ENCODE peak calls at places on chromosomes 11 and 22, in ten cellular contexts. C is lung; K is prostate gland; M is left ventricle myocardium inferior; G is CD8-positive, alpha-beta memory T cell; B is vagina; D is AG04450; O is caudate nucleus; H is PC-9; N is A549. F is an unnamed sample.

GRCh38 chr11:58179648-58180047 is 9.2 kb upstream of the OR9Q2 start:
- DNase-seq in H (no peak), N (no peak), D (no peak), C (no peak), O (no peak), G (no peak), K (no peak), M (peak), B (no peak), F (no peak)

GRCh38 chr11:70674605-70675004 is 276.3 kb downstream of the CTTN start:
- DNase-seq in C (no peak), B (no peak), M (no peak), H (no peak), G (no peak), N (no peak), D (no peak), K (no peak), O (no peak), F (no peak)

GRCh38 chr22:43859621-43860020 is 2.7 kb downstream of the SULT4A1 start:
- DNase-seq in H (no peak), M (no peak), K (no peak), C (no peak), N (no peak), D (no peak), B (no peak), G (no peak), O (no peak), F (peak)

GRCh38 chr22:19057539-19057938 is 64.7 kb downstream of the DGCR2 start:
- DNase-seq in G (no peak), C (no peak), M (no peak), H (no peak), N (no peak), B (peak), O (no peak), K (no peak), D (no peak), F (peak)

GRCh38 chr11:33258631-33259184 is 1.5 kb downstream of the HIPK3 start:
- DNase-seq in O (no peak), B (peak), N (no peak), H (no peak), G (no peak), M (no peak), D (no peak), C (no peak), K (peak), F (peak)

GRCh38 chr22:50220603-50221409 is 20.0 kb downstream of the SELENOO start:
- DNase-seq in N (no peak), B (no peak), M (no peak), C (no peak), D (no peak), K (no peak), H (no peak), O (no peak), G (no peak), F (peak)

GRCh38 chr11:43517518-43517917 is 158.8 kb downstream of the TTC17 start:
- DNase-seq in C (no peak), N (no peak), K (no peak), M (no peak), D (no peak), H (no peak), B (no peak), G (no peak), O (no peak), F (no peak)

GRCh38 chr22:19174106-19175025 is 4.2 kb downstream of the SLC25A1 start:
- DNase-seq in H (peak), N (no peak), D (no peak), B (no peak), M (no peak), O (no peak), G (no peak), K (no peak), C (no peak), F (peak)

GRCh38 chr11:128039140-128040021 is 548.0 kb downstream of the ETS1 start:
- DNase-seq in B (no peak), M (no peak), H (no peak), K (peak), D (no peak), C (peak), N (no peak), O (no peak), G (peak), F (no peak)

GRCh38 chr11:119509969-119510401 is 87.0 kb upstream of the THY1 start:
- DNase-seq in B (no peak), N (no peak), G (no peak), O (no peak), C (no peak), H (peak), D (peak), M (peak), K (no peak), F (peak)

GRCh38 chr22:35616043-35616442 is 1.1 kb downstream of the MB start:
- DNase-seq in M (no peak), H (no peak), D (no peak), O (no peak), B (no peak), K (no peak), G (no peak), C (no peak), N (no peak), F (no peak)

GRCh38 chr22:21837184-21837979 is 30.1 kb downstream of the MAPK1 start:
- DNase-seq in K (no peak), H (peak), D (peak), G (no peak), B (no peak), C (no peak), M (no peak), O (no peak), N (peak), F (no peak)

GRCh38 chr22:33404723-33405122 is 346.5 kb upstream of the SYN3 start:
- DNase-seq in B (no peak), N (no peak), H (no peak), D (no peak), M (no peak), C (no peak), K (no peak), O (no peak), G (no peak), F (no peak)

GRCh38 chr11:2396471-2396870 is 4.1 kb upstream of the TSSC4 start:
- DNase-seq in O (no peak), B (no peak), N (no peak), K (no peak), D (no peak), C (no peak), H (no peak), G (no peak), M (no peak), F (no peak)

GRCh38 chr11:6655020-6655789 is 404 bp downstream of the DCHS1 start:
- DNase-seq in C (no peak), O (no peak), M (no peak), G (no peak), K (no peak), N (no peak), D (no peak), B (no peak), H (no peak), F (peak)

GRCh38 chr22:40878937-40879336 is 17.0 kb upstream of the DNAJB7 start:
- DNase-seq in M (no peak), H (no peak), C (no peak), G (no peak), K (no peak), B (no peak), N (no peak), O (no peak), D (no peak), F (no peak)

GRCh38 chr22:25668437-25668836 is 73.6 kb upstream of the MYO18B start:
- DNase-seq in M (no peak), B (no peak), H (no peak), C (peak), K (no peak), N (no peak), O (no peak), D (no peak), G (no peak), F (no peak)

GRCh38 chr11:70783356-70783755 is 385.0 kb downstream of the CTTN start:
- DNase-seq in B (no peak), N (no peak), M (no peak), G (no peak), H (no peak), O (no peak), D (no peak), C (no peak), K (no peak), F (no peak)

GRCh38 chr11:130546901-130547694 is 98.7 kb downstream of the ADAMTS15 start:
- DNase-seq in C (no peak), H (no peak), B (no peak), M (no peak), N (no peak), G (no peak), O (no peak), D (no peak), K (no peak), F (no peak)

GRCh38 chr11:130546438-130546837 is 98.0 kb downstream of the ADAMTS15 start:
- DNase-seq in D (no peak), O (no peak), M (no peak), H (no peak), G (no peak), N (no peak), K (no peak), B (no peak), C (no peak), F (no peak)

GRCh38 chr11:130549393-130549999 is 101.1 kb downstream of the ADAMTS15 start:
- DNase-seq in O (no peak), D (no peak), C (no peak), H (no peak), K (no peak), N (no peak), G (no peak), B (no peak), M (no peak), F (no peak)

GRCh38 chr11:130548491-130548833 is 100.0 kb downstream of the ADAMTS15 start:
- DNase-seq in G (no peak), K (no peak), M (no peak), B (no peak), H (no peak), O (no peak), D (no peak), C (no peak), N (no peak), F (no peak)

DNA sequence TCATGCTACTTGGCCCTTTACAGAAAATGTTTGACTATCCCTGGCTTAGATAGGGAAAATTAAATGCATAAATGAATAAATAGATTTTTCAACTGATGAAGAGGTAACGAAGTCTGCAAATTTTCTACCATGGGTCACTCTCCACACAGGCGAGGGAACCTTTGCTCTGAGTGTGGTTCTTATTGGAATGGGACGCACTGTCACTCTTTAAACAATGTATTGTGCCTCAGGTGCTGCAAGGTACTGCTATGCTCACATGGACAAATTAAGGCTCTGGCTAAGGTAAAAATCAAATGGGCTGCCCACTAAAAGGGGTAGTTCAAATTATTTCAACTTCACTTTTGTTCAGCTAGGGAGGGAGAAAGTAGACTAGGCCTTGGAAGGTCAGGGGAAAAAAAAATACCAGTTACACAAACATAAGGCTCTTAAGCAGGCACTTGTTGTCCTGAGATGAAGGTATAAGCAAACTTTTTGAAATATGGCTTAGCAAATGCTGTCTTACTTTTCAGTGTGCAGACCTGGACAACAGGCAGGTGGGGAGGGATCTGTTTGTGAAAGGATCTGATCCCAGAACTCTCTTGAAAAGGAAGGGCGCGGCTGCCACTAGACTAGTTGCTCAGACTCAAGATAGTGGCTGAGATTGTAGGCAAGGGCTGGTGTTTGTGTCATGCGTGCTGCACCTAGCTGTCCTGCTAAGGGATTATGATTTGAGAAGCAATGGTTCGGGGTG is 99.5 kb downstream of the ADAMTS15 start:
- DNase-seq in B (no peak), D (no peak), G (no peak), K (no peak), H (no peak), O (no peak), N (no peak), C (no peak), M (no peak), F (no peak)
- H3K27ac ChIP-seq in B (no peak), D (no peak), G (no peak), K (no peak), H (no peak), O (no peak), N (no peak), C (peak), M (no peak), F (no peak)

DNA sequence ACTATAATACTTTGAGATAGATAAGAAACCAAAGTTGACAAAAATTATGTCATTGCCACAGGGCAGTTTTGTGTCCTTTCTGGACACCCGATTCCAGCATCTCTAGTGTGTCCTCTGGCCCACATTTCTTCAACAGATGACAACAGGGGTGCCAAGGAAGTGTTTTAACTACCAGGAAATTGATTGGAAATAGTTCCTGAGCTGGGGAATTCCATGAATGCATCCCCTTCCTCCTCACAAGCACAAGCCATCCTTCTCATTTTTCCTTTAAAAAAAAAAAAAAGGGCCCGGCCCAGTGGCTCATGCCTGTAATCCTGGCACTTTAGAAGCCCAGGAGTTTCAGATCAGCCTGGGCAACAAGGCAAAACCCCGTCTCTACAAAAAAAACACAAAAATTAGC is 690 bp upstream of the B3GAT3 start:
- DNase-seq in O (no peak), N (no peak), M (no peak), G (no peak), K (no peak), D (no peak), H (no peak), B (peak), C (no peak), F (no peak)
- H3K27ac ChIP-seq in O (peak), N (peak), M (peak), G (peak), K (peak), D (peak), H (peak), B (peak), C (peak), F (peak)

GRCh38 chr11:47538741-47539575 is 14.0 kb downstream of the CELF1 start:
- DNase-seq in B (no peak), G (no peak), D (no peak), M (no peak), N (no peak), K (no peak), H (no peak), C (no peak), O (no peak), F (no peak)
- H3K27ac ChIP-seq in B (no peak), G (no peak), D (no peak), M (peak), N (no peak), K (no peak), H (peak), C (no peak), O (peak), F (peak)

GRCh38 chr22:48050836-48051235 is 1288.4 kb downstream of the TBC1D22A start:
- DNase-seq in C (no peak), B (peak), D (no peak), M (no peak), K (no peak), N (no peak), G (no peak), O (no peak), H (no peak), F (no peak)
- H3K27ac ChIP-seq in C (no peak), B (no peak), D (no peak), M (no peak), K (no peak), N (no peak), G (no peak), O (no peak), H (no peak), F (no peak)

GRCh38 chr11:65572356-65573043 is at the start of gene FAM89B:
- DNase-seq in C (peak), B (no peak), D (peak), O (peak), K (peak), H (peak), M (peak), G (peak), N (peak), F (peak)

GRCh38 chr11:65571940-65572339 is 398 bp upstream of the FAM89B start:
- DNase-seq in G (no peak), D (no peak), B (no peak), M (no peak), K (no peak), N (peak), C (no peak), O (no peak), H (peak), F (no peak)

GRCh38 chr11:65571420-65571819 is 918 bp upstream of the FAM89B start:
- DNase-seq in M (no peak), N (no peak), G (no peak), O (no peak), D (no peak), K (no peak), C (no peak), H (no peak), B (no peak), F (peak)

GRCh38 chr11:65569973-65570918 is at the start of gene ZNRD2:
- DNase-seq in G (peak), H (peak), B (peak), D (peak), C (peak), M (peak), N (peak), O (peak), K (peak), F (peak)

DNA sequence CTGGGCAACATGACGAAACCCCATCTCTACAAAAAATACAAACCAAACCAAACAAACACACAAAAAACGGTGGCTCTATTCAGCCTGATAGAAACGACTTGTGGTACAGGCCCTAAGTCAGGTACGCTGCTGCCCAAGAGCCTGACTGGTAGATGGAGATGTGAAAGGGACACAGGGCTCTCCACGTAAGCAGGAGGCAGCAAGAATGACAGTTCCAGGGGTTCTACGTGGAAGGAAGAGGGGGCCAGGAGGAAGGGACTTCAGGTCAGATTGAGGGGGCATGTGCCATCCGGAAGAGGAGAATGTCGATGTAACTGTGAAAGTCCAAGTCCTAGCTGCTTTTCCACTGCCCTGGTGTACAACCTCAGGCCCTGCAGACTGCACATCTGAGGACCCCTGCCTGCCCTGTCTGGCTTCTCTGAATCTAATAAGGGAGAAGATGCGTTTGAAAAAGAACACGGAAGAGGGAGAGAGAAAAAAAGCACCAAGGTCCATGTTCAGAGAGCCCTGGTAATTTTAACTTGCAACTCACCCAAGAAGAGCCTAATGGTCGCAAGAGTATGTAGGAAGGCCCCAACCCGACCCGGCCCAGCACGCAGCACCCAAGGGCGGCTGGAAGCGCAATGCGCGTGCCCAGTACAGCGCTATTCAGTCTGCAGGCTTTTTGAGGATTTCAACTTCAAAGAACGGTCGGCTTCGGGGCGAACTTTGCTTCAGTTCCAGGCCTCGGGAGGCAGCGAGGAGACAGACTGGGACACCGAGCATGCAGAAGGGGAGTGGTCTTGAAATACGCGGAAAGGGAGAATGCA is 909 bp upstream of the ZNRD2 start:
- DNase-seq in H (no peak), D (no peak), B (no peak), O (no peak), C (no peak), N (no peak), G (no peak), K (no peak), M (no peak), F (no peak)
- H3K27ac ChIP-seq in H (peak), D (peak), B (peak), O (peak), C (peak), N (peak), G (peak), K (peak), M (peak), F (peak)

F was measured in sigmoid colon.